ENCODE peak calls at places on chromosomes 4 and X, in four cellular contexts. N is IMR-90, S is mesenchymal stem cell, R is mesendoderm. T is an unnamed sample.
A peak's percentile ranks its signal among the peaks of the same experiment; 100 is the strongest.

GRCh38 chr4:141914746-141915145 is 278.4 kb downstream of the IL15 start:
- DNase-seq in R (no peak), N (no peak), S (no peak), T (no peak)

GRCh38 chrX:51955200-51955599 is 61.8 kb downstream of the MAGED1 start:
- DNase-seq in R (no peak), S (no peak), N (no peak), T (no peak)

GRCh38 chrX:24023972-24024664 is 2.9 kb downstream of the KLHL15 start:
- DNase-seq in S (peak; percentile 37), R (no peak), N (peak; percentile 23), T (no peak)

GRCh38 chrX:10486373-10486772 is 134.0 kb downstream of the MID1 start:
- DNase-seq in S (peak; percentile 59), R (no peak), N (peak; percentile 84), T (no peak)

GRCh38 chr4:164779080-164779479 is 25.1 kb downstream of the SMIM31 start:
- DNase-seq in S (no peak), N (no peak), R (no peak), T (no peak)

GRCh38 chrX:68872171-68872570 is 43.4 kb downstream of the EFNB1 start:
- DNase-seq in S (no peak), N (no peak), R (no peak), T (no peak)

GRCh38 chr4:152328595-152328994 is 207.3 kb downstream of the FBXW7 start:
- DNase-seq in N (no peak), R (peak; percentile 43), S (no peak), T (no peak)

GRCh38 chrX:46327229-46328081 is 217.8 kb downstream of the ZNF674 start:
- DNase-seq in N (no peak), R (peak; percentile 96), S (peak; percentile 1), T (peak; percentile 76)

GRCh38 chrX:27163236-27163635 is 299.9 kb downstream of the PPP4R3C start:
- DNase-seq in R (no peak), N (no peak), S (no peak), T (no peak)

GRCh38 chrX:27162496-27162895 is 300.6 kb downstream of the PPP4R3C start:
- DNase-seq in N (no peak), R (no peak), S (no peak), T (no peak)
- H2BK5ac ChIP-seq in N (no peak overlapping the region), R (no peak overlapping the region), S (no peak overlapping the region), T (no peak overlapping the region)

DNA sequence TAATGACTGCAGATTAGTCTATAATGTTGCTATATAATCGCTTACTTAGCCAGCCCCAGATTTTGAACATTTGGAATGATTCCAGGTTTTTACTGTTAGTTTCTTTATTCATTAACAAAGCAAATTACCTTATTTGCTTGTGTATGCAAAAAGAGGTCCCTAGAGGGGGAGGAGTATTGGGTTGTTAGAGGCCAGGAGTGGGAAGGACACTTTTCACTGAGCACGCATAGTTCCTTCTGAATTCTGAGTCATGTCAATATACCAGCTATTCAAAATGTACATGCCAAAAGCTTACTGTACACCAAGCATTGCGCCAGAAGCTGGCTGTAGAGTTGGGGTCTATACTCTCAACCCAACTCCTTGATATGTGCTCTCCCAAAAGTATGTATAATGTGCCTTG is 5.1 kb upstream of the DGAT2L6 start:
- DNase-seq in N (peak; percentile 29), S (no peak), R (no peak), T (no peak)
- H2BK5ac ChIP-seq in N (peak overlapping the region; percentile 36), S (no peak overlapping the region), R (no peak overlapping the region), T (no peak overlapping the region)

GRCh38 chr4:2755821-2756690 is at the start of gene TNIP2:
- DNase-seq in R (peak; percentile 91), S (peak; percentile 80), N (peak; percentile 73), T (peak; percentile 71)
- H2BK5ac ChIP-seq in R (peak within 1 kb of the TSS; percentile 63), S (peak within 1 kb of the TSS; percentile 87), N (peak within 1 kb of the TSS; percentile 66), T (peak within 1 kb of the TSS; percentile 75)

GRCh38 chrX:7109838-7110793 is 37.4 kb upstream of the STS start:
- DNase-seq in R (no peak), S (no peak), N (no peak), T (no peak)
- H2BK5ac ChIP-seq in R (peak overlapping the region; percentile 6), S (no peak overlapping the region), N (no peak overlapping the region), T (no peak overlapping the region)

GRCh38 chrX:153941331-153942252 is 2.9 kb downstream of the RENBP start:
- DNase-seq in R (peak; percentile 59), S (no peak), N (no peak), T (no peak)
- H2BK5ac ChIP-seq in R (no peak overlapping the region), S (no peak overlapping the region), N (no peak overlapping the region), T (no peak overlapping the region)

GRCh38 chr4:52863324-52863723 is 1.2 kb downstream of the RASL11B start:
- DNase-seq in R (peak; percentile 57), N (no peak), S (no peak), T (no peak)
- H2BK5ac ChIP-seq in R (no peak overlapping the region), N (no peak overlapping the region), S (no peak overlapping the region), T (no peak overlapping the region)

GRCh38 chr4:122771724-122772123 is 39.2 kb downstream of the BBS12 start:
- DNase-seq in S (no peak), N (no peak), R (no peak), T (no peak)

GRCh38 chr4:122775039-122775438 is 42.5 kb downstream of the BBS12 start:
- DNase-seq in R (no peak), N (no peak), S (no peak), T (no peak)

GRCh38 chr4:122773021-122773420 is 40.5 kb downstream of the BBS12 start:
- DNase-seq in N (no peak), S (no peak), R (no peak), T (no peak)

GRCh38 chr4:122775987-122776836 is 43.7 kb downstream of the BBS12 start:
- DNase-seq in S (no peak), N (no peak), R (no peak), T (no peak)

DNA sequence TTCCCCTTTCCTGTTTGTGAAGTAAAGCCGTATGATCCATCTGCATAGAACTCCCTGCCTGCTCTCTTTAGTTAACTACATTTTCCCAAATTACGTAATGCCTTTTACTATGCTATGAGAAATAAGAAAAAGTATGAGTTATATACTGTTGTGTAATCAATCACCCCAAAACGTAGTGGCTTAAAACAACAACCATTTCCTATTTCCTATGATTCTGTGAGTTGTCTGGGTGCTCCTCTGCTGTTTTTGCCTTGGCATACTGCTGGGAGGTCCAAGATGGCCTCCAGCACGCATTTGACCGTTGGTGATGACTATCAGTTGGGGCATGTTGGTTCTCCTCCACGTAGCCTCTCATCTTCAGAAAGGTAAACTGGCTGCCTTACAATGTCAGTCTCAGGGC is 39.8 kb downstream of the BBS12 start:
- DNase-seq in S (no peak), N (peak; percentile 66), R (no peak), T (no peak)
- H2BK5ac ChIP-seq in S (no peak overlapping the region), N (peak overlapping the region; percentile 55), R (no peak overlapping the region), T (no peak overlapping the region)

GRCh38 chr4:4425696-4426095 is 38.8 kb downstream of the NSG1 start:
- DNase-seq in R (no peak), S (no peak), N (no peak), T (no peak)
- H2BK5ac ChIP-seq in R (no peak overlapping the region), S (no peak overlapping the region), N (no peak overlapping the region), T (no peak overlapping the region)

DNA sequence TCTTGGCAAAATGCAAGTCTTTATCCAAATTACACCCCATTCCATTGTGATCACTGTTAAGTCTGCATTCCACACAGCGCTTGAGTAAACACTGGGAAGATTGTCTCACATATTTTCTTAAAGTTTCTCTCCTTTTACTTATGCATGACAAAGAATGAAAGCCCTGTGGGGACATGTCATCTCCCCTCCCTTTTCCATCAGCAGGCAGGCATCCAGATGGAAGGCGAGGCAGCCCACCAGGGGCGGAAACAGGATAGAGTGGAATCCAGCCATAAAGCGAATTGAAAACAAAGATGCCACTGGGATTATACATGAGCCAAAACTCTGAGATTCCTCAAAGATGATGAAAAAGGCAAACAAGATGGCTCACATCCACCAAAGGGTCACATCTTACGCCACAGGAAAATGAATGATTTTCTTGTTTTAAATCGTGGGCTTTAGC is 78.2 kb downstream of the AFAP1 start:
- DNase-seq in S (peak; percentile 65), R (peak; percentile 93), N (peak; percentile 97), T (peak; percentile 17)
- H2BK5ac ChIP-seq in S (peak overlapping the region; percentile 97), R (no peak overlapping the region), N (peak overlapping the region; percentile 99), T (no peak overlapping the region)

GRCh38 chr4:185004562-185005208 is 13.6 kb upstream of the HELT start:
- DNase-seq in N (no peak), S (no peak), R (peak; percentile 61), T (no peak)

GRCh38 chr4:185002784-185003183 is 15.5 kb upstream of the HELT start:
- DNase-seq in S (no peak), N (no peak), R (no peak), T (no peak)

GRCh38 chr4:185003596-185004351 is 14.5 kb upstream of the HELT start:
- DNase-seq in N (no peak), R (no peak), S (no peak), T (no peak)

GRCh38 chr4:185005209-185005819 is 13.0 kb upstream of the HELT start:
- DNase-seq in N (peak; percentile 65), R (peak; percentile 85), S (peak; percentile 70), T (peak; percentile 79)
- H2BK5ac ChIP-seq in N (no peak overlapping the region), R (no peak overlapping the region), S (no peak overlapping the region), T (no peak overlapping the region)